ENCODE peak calls at places on chromosomes 2 and 18, in four cellular contexts. A is left lung, T is CD14-positive monocyte, Z is GM10248. K is an unnamed sample.
A peak's percentile ranks its signal among the peaks of the same experiment; 100 is the strongest.

GRCh38 chr2:67476808-67477790 is 80.0 kb downstream of the ETAA1 start:
- DNase-seq in A (no peak), T (no peak), Z (no peak), K (no peak)

GRCh38 chr2:217370391-217370790 is 510.5 kb upstream of the TNP1 start:
- DNase-seq in A (no peak), T (no peak), Z (no peak), K (no peak)

GRCh38 chr18:34153711-34154110 is 71.0 kb downstream of the NOL4 start:
- DNase-seq in A (no peak), T (no peak), Z (no peak), K (no peak)

GRCh38 chr2:70715161-70715985 is 52.6 kb downstream of the ADD2 start:
- DNase-seq in A (no peak), T (no peak), Z (no peak), K (no peak)

GRCh38 chr2:164622338-164623106 is 1.2 kb upstream of the GRB14 start:
- DNase-seq in A (no peak), T (no peak), Z (no peak), K (no peak)

GRCh38 chr2:66846887-66847286 is 412.0 kb downstream of the MEIS1 start:
- DNase-seq in A (no peak), T (no peak), Z (no peak), K (no peak)

GRCh38 chr18:53798516-53798915 is 426.0 kb downstream of the MBD2 start:
- DNase-seq in A (no peak), T (no peak), Z (no peak), K (no peak)

GRCh38 chr18:80232710-80233109 is 14.6 kb downstream of the PARD6G start:
- DNase-seq in A (no peak), T (no peak), Z (peak; percentile 6), K (no peak)

GRCh38 chr2:215966274-215966673 is 47.1 kb downstream of the MREG start:
- DNase-seq in A (no peak), T (no peak), Z (no peak), K (no peak)

GRCh38 chr2:60476206-60476946 is 77.1 kb downstream of the BCL11A start:
- DNase-seq in A (peak; percentile 54), T (no peak), Z (no peak), K (no peak)

GRCh38 chr2:11784747-11785610 is 38.5 kb downstream of the LPIN1 start:
- DNase-seq in A (peak; percentile 86), T (no peak), Z (peak; percentile 81), K (no peak)

GRCh38 chr18:5475252-5475651 is 68.5 kb downstream of the EPB41L3 start:
- DNase-seq in A (no peak), T (peak; percentile 64), Z (no peak), K (no peak)

GRCh38 chr2:207505728-207506127 is 24.0 kb upstream of the CREB1 start:
- DNase-seq in A (no peak), T (no peak), Z (no peak), K (no peak)

GRCh38 chr2:71556811-71557210 is 103.5 kb downstream of the DYSF start:
- DNase-seq in A (no peak), T (no peak), Z (no peak), K (peak; percentile 27)

GRCh38 chr2:11169333-11169732 is 14.1 kb downstream of the SLC66A3 start:
- DNase-seq in A (no peak), T (no peak), Z (no peak), K (peak; percentile 43)

GRCh38 chr2:138356178-138356577 is 145.4 kb upstream of the SPOPL start:
- DNase-seq in A (no peak), T (no peak), Z (no peak), K (no peak)

GRCh38 chr18:46630991-46631390 is 26.0 kb downstream of the LOXHD1 start:
- DNase-seq in A (no peak), T (no peak), Z (no peak), K (no peak)

GRCh38 chr2:173286153-173286809 is 68.4 kb upstream of the CDCA7 start:
- DNase-seq in A (no peak), T (no peak), Z (peak; percentile 45), K (no peak)

GRCh38 chr2:1011018-1011405 is 60.4 kb downstream of the SNTG2 start:
- DNase-seq in A (no peak), T (no peak), Z (no peak), K (no peak)

GRCh38 chr2:191746306-191746705 is 68.4 kb downstream of the NABP1 start:
- DNase-seq in A (no peak), T (no peak), Z (no peak), K (no peak)

GRCh38 chr2:156800065-156800556 is 363.9 kb downstream of the GPD2 start:
- DNase-seq in A (no peak), T (no peak), Z (no peak), K (no peak)

GRCh38 chr18:79866889-79867574 is 69.3 kb downstream of the KCNG2 start:
- DNase-seq in A (peak; percentile 52), T (no peak), Z (no peak), K (no peak)

GRCh38 chr18:25230658-25231326 is 121.2 kb downstream of the ZNF521 start:
- DNase-seq in A (no peak), T (peak; percentile 47), Z (no peak), K (no peak)

GRCh38 chr2:57962861-57963260 is 83.7 kb upstream of the VRK2 start:
- DNase-seq in A (no peak), T (no peak), Z (no peak), K (no peak)

GRCh38 chr2:71558300-71559051 is 105.1 kb downstream of the DYSF start:
- DNase-seq in A (peak; percentile 62), T (no peak), Z (no peak), K (peak; percentile 73)

GRCh38 chr2:96509114-96509846 is 4.1 kb upstream of the NEURL3 start:
- DNase-seq in A (peak; percentile 98), T (peak; percentile 89), Z (peak; percentile 86), K (no peak)

GRCh38 chr2:227881866-227882517 is 10.6 kb downstream of the DAW1 start:
- DNase-seq in A (no peak), T (no peak), Z (no peak), K (no peak)

GRCh38 chr2:56542213-56542612 is 358.4 kb downstream of the CCDC85A start:
- DNase-seq in A (no peak), T (no peak), Z (no peak), K (no peak)

GRCh38 chr2:105104208-105104731 is 66.4 kb downstream of the MRPS9 start:
- DNase-seq in A (no peak), T (no peak), Z (no peak), K (no peak)

GRCh38 chr2:38037757-38038615 is 38.0 kb downstream of the CYP1B1 start:
- DNase-seq in A (peak; percentile 79), T (no peak), Z (peak; percentile 70), K (no peak)

GRCh38 chr18:8882632-8883408 is 177.5 kb downstream of the MTCL1 start:
- DNase-seq in A (no peak), T (no peak), Z (no peak), K (no peak)

GRCh38 chr2:238096311-238097011 is 3.7 kb upstream of the ESPNL start:
- DNase-seq in A (peak; percentile 69), T (no peak), Z (no peak), K (no peak)

GRCh38 chr2:128599700-128600099 is 281.0 kb upstream of the HS6ST1 start:
- DNase-seq in A (no peak), T (peak; percentile 22), Z (no peak), K (peak; percentile 48)

GRCh38 chr2:207879536-207879935 is 109.8 kb upstream of the FZD5 start:
- DNase-seq in A (no peak), T (no peak), Z (no peak), K (no peak)

DNA sequence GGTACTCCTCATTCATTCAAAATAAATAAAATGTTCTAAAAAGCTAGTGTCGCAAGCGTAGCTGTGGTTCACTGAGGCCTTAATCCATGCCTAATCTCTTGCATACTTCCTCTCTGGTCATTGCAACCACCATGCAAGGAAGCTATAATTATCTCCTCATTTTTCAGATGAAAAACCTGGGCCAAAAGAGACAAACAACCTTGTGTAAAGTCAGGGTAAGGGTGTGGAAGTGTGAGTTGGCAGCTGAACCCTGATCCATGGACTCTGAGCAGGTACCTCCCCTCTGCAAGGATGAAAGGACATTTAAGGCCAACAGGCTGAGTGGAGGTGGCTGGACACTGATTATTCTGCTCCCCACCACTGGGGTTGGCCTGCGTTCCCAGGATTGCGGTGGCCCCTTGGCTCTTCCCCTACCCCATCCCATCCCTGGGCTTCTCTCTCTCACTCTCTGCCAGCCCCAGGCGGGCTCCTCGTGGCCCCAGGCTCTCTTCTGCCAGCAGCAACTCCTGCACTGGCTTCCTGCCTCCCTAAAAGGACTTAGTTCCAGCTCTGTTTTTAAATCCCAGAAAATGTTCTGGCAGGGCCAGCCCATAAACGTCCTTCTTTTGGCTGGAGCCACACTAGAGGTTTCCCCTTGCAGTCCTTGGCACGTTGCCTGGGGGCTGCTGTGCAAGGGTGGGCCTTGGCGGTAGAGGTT is 72.0 kb upstream of the AFF3 start:
- DNase-seq in A (no peak), T (no peak), Z (no peak), K (no peak)
- TF ChIP-seq CTCF in A (no peak), T (no peak), Z (no peak), K (no peak)

GRCh38 chr2:99154643-99155536 is at the start of the genes LIPT1 and TSGA10:
- DNase-seq in A (peak; percentile 95), T (peak; percentile 83), Z (peak; percentile 95), K (peak; percentile 94)
- TF ChIP-seq CTCF in A (no peak), T (no peak), Z (no peak), K (peak; percentile 54)

DNA sequence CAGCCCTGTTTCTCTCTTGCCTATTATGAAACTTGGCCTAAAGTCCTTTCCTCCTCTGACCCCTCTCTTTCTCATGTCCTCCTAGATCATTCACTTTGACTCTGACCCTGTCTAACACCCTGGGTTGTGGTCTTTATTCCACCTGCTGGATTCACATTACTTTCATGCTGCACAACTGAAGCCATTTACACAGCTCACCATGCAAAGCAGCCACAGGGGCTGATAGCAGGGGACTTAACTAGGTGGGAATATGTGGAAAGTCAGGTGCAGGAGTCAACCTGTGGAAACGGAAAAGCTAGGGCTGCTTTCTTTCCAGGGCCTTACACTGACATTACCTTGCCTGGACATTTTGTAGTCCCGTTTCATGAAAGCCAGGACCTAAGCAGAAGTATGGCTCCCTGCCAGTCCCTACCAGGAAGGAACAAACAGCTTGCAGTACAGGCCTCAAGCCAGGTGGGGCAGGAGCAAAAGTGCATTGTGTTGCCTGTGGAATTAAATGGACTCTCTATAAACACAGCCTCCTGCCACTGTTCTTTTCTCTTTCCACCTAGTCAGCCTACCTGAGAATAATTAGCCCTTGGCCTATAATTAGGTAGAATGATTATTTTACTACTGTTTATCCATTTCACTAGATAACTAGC is 11.8 kb downstream of the MAPRE3 start:
- DNase-seq in A (no peak), T (peak; percentile 66), Z (peak; percentile 41), K (no peak)
- TF ChIP-seq CTCF in A (peak; percentile 26), T (peak; percentile 58), Z (no peak), K (peak; percentile 42)

DNA sequence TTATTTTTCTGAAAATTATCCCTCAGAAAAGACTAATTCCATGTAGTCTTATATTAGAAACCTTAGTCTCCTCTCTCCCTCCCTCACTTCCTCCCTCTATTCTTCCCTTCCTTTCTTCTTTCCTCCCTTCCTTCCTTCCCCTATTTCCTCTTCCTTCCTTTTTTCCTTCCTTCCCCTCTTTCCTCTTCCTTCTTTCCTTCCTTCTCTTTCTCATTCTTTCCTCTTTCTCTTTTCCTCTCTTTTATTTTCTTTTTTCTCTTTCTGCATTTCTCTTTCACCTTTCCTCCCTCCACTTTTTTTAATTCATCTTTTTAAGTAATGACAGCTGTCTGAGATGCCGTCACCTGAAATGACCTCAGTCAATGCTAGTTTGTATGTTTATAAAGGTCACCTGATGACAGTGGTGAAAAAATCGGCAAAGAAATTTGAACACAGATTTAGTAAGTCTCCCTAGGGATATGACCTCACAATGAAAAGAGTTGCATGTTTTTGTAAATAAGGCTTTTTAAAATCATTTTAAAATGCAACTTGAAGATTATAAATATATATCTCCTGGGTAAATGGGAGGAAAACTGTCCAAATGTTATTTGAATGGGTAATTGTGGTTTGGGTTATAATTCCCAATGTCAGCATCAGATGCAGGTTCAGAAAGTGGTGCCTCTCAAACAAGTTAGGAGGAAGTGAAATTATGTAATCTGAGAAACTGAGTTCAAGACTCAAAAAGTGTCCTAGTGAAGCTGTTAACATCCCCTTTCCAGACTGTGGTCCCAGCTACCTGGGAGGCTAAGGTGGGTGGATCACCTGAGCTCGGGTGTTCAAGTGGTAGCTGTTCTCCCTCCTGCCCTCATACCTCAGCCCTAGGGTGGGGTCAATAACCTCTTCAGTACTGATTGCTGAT is 90.3 kb upstream of the ST3GAL5 start:
- DNase-seq in A (no peak), T (no peak), Z (no peak), K (no peak)
- TF ChIP-seq CTCF in A (no peak), T (no peak), Z (no peak), K (no peak)